ENCODE peak calls at places on chromosomes 13 and 19, in nine cellular contexts. R, F, X, B, D, Z, E, Y and L are unnamed samples.

GRCh38 chr13:30690282-30691188 is 44.8 kb upstream of the ALOX5AP start:
- DNase-seq in Z (no peak), B (peak), X (no peak), R (no peak), D (no peak), E (peak), F (peak), Y (peak), L (no peak)

GRCh38 chr19:54154603-54155345 is 4.7 kb downstream of the LENG1 start:
- DNase-seq in F (peak), E (no peak), Y (no peak), D (peak), R (no peak), Z (no peak), X (no peak), B (no peak), L (no peak)

GRCh38 chr19:42199440-42200115 is 17.9 kb downstream of the DEDD2 start:
- DNase-seq in E (peak), F (peak), D (no peak), R (no peak), Y (peak), B (no peak), X (no peak), Z (no peak), L (no peak)

GRCh38 chr13:50015263-50015662 is at the start of gene KCNRG:
- DNase-seq in F (no peak), D (no peak), Y (no peak), E (no peak), X (no peak), B (no peak), Z (no peak), R (no peak), L (no peak)

GRCh38 chr13:112796190-112796915 is 106.5 kb downstream of the ATP11A start:
- DNase-seq in F (no peak), D (no peak), X (no peak), R (no peak), Z (no peak), B (no peak), Y (no peak), E (no peak), L (no peak)

GRCh38 chr13:105611424-105611823 is 924.0 kb downstream of the EFNB2 start:
- DNase-seq in B (peak), Y (no peak), R (no peak), Z (no peak), E (no peak), D (no peak), F (no peak), X (no peak), L (peak)

GRCh38 chr19:48444129-48444932 is 1.5 kb upstream of the GRWD1 start:
- DNase-seq in X (no peak), E (no peak), Y (no peak), B (no peak), R (no peak), F (no peak), D (no peak), Z (no peak), L (no peak)

GRCh38 chr19:45767881-45768643 is 990 bp downstream of the SIX5 start:
- DNase-seq in Z (no peak), E (peak), X (no peak), R (peak), D (no peak), F (peak), B (no peak), Y (peak), L (no peak)

GRCh38 chr13:24267283-24267682 is 42.1 kb upstream of the C1QTNF9 start:
- DNase-seq in X (no peak), R (no peak), B (no peak), Z (no peak), Y (no peak), D (no peak), F (peak), E (no peak), L (no peak)

GRCh38 chr13:39510296-39510695 is 92.7 kb downstream of the LHFPL6 start:
- DNase-seq in Z (no peak), B (no peak), E (no peak), X (no peak), R (no peak), Y (no peak), F (no peak), D (no peak), L (no peak)

GRCh38 chr19:15631817-15632216 is 8.9 kb upstream of the CYP4F3 start:
- DNase-seq in D (no peak), E (no peak), Z (no peak), Y (no peak), B (no peak), F (peak), R (no peak), X (no peak), L (no peak)

GRCh38 chr19:8251025-8251472 is 41.9 kb downstream of the CERS4 start:
- DNase-seq in E (peak), R (peak), D (no peak), X (no peak), F (no peak), B (no peak), Y (peak), Z (no peak), L (no peak)

GRCh38 chr19:19628499-19629134 is 597 bp upstream of the LPAR2 start:
- DNase-seq in Y (no peak), R (peak), B (no peak), D (peak), Z (peak), F (peak), E (peak), X (no peak), L (peak)

GRCh38 chr19:47805313-47805712 is 962 bp upstream of the TPRX1 start:
- DNase-seq in E (no peak), R (no peak), Y (no peak), Z (no peak), F (no peak), D (no peak), X (no peak), B (no peak), L (no peak)

GRCh38 chr13:108917581-108917980 is 288.2 kb downstream of the MYO16 start:
- DNase-seq in R (no peak), F (no peak), X (no peak), E (no peak), B (no peak), D (no peak), Z (no peak), Y (no peak), L (no peak)

DNA sequence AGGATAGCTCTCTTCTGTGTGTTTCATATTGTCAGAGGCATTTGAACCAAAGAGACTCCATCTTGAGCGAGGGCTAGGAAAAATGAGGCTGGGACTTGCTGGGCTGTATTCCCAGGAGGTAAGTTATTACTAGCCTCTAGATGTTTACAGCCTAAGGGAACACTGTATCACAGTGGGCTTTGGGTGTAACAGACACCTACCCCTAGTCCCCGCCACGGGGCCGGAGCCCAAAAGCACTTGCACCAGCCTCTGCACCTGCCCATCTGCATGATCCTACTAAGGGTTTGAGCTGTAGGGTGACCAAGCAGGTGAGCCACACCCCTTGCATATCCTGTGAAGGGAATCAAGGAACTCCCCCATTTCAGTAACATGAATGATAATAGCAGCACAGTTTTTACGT is 1972.2 kb downstream of the OLFM4 start:
- DNase-seq in X (no peak), R (no peak), B (no peak), Y (no peak), D (no peak), F (no peak), E (no peak), Z (no peak), L (no peak)
- H3K27ac ChIP-seq in X (no peak), R (no peak), B (no peak), Y (no peak), D (no peak), F (no peak), E (no peak), Z (no peak), L (no peak)

DNA sequence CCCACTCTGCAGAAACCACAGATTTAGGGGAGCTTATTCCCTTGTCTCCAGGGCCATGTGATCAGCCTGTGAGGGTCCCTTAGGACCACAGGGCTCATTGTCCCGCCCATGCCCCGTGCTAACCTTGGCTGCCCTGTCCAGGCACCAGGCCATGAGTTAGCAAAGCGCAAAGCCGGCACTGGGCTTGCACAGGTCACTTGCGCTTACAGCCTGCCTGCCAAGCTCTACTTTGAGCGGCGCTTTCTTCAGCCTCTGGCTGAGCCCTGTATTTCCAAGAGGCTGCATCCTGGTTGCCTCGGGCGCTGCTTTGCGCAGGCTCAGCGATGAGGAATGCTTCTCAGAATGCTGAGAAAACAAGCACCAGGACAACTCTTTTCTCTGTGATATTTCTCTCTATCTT is 188.0 kb downstream of the TDRD3 start:
- DNase-seq in E (no peak), R (no peak), X (no peak), F (no peak), D (no peak), Z (no peak), Y (peak), B (no peak), L (no peak)
- H3K27ac ChIP-seq in E (no peak), R (no peak), X (no peak), F (no peak), D (no peak), Z (no peak), Y (no peak), B (no peak), L (no peak)

DNA sequence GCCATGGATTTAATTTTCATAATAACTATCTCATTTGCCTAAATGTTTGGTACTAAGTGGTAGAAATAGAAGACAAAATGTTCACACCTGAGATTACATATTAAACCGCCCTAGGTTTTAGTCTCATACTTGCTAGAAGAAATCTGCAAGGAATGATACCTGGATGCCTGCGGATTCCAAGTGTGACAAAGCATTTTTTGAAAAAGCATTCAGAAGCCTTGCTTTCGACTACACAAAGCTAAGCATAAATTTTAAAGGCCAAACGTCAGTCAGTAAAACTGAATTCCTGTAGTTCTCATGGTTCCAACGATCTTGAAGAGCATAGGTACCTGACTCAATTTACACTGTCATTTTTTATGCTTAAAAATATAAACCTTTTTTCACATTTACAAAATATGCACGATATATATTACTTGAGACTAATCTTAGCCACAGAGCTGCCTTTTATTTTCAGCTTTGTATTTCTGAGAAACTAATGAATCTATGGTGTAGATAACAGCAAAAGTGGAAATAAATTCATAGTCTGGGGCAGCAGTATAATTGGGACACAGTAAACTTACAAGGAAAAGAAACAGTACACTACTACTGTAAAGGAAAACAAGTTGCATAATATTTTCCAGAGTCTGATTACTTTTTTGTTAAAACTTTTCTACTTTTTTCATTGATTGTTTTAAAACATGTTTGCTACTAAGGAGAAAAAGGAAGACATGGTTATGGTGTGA is 1.2 kb upstream of the LRRC63 start:
- DNase-seq in Y (no peak), Z (no peak), E (no peak), B (no peak), D (no peak), F (no peak), X (no peak), R (no peak), L (no peak)
- H3K27ac ChIP-seq in Y (no peak), Z (no peak), E (peak), B (no peak), D (peak), F (peak), X (no peak), R (no peak), L (no peak)

GRCh38 chr13:79671420-79671819 is 190.5 kb downstream of the NDFIP2 start:
- DNase-seq in Z (no peak), B (no peak), R (no peak), D (no peak), X (no peak), F (no peak), E (no peak), Y (no peak), L (no peak)

GRCh38 chr13:79674765-79675515 is 194.0 kb downstream of the NDFIP2 start:
- DNase-seq in X (no peak), R (no peak), F (no peak), D (no peak), E (no peak), Y (no peak), B (no peak), Z (no peak), L (peak)

GRCh38 chr13:79675931-79676658 is 195.1 kb downstream of the NDFIP2 start:
- DNase-seq in D (no peak), Z (no peak), Y (no peak), X (no peak), E (no peak), F (no peak), R (no peak), B (no peak), L (no peak)

GRCh38 chr13:79673993-79674377 is 193.0 kb downstream of the NDFIP2 start:
- DNase-seq in E (no peak), X (no peak), B (no peak), Y (no peak), F (no peak), R (no peak), D (no peak), Z (no peak), L (no peak)

DNA sequence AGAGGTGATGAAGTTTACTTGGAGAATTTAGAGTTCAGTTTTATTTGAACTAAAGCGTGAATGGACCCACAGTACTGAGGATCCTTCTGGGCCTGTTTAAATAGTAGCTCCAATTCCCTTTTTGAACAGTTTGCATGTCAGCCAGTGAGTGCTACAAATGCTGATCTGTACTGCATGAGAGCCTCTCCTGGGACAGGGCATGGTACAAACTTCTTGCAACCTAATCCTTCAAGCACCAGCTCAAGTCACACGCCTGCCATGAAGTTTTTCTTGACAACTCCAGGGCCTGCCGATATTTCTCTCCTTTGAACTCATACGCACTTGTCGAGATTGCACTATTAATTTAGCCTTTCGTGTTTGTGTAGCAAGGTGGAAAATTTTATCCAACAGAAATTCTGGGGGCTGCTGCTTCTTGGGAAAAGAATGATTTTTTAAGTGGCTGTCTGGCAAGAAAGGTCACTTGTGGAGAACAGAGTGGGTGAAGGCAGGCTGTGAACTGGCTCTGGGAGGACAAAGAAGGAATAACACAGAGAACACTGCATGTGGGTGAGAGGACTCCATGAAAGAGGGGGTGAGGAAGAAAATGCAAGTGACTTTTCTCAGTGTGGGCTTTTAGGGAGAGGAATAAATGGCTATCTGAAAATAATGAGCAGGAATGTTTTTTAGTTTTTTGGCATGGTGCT is 192.5 kb downstream of the NDFIP2 start:
- DNase-seq in B (no peak), Z (no peak), F (no peak), Y (peak), R (no peak), E (no peak), X (no peak), D (no peak), L (no peak)
- H3K27ac ChIP-seq in B (no peak), Z (no peak), F (no peak), Y (peak), R (no peak), E (no peak), X (no peak), D (no peak), L (no peak)

GRCh38 chr19:2964874-2965273 is 12.5 kb upstream of the TLE6 start:
- DNase-seq in Z (no peak), D (no peak), B (no peak), F (no peak), Y (no peak), X (no peak), R (no peak), E (no peak), L (no peak)

GRCh38 chr19:2957160-2957559 is 12.4 kb upstream of the ZNF77 start:
- DNase-seq in E (no peak), D (no peak), B (no peak), X (no peak), F (no peak), Z (no peak), R (no peak), Y (no peak), L (no peak)

GRCh38 chr19:2960120-2960519 is 15.3 kb upstream of the ZNF77 start:
- DNase-seq in D (no peak), R (no peak), F (no peak), B (no peak), E (no peak), Z (no peak), X (no peak), Y (no peak), L (no peak)

GRCh38 chr19:2963122-2963521 is 14.2 kb upstream of the TLE6 start:
- DNase-seq in Y (no peak), B (no peak), Z (no peak), F (no peak), D (no peak), R (no peak), E (no peak), X (no peak), L (no peak)

DNA sequence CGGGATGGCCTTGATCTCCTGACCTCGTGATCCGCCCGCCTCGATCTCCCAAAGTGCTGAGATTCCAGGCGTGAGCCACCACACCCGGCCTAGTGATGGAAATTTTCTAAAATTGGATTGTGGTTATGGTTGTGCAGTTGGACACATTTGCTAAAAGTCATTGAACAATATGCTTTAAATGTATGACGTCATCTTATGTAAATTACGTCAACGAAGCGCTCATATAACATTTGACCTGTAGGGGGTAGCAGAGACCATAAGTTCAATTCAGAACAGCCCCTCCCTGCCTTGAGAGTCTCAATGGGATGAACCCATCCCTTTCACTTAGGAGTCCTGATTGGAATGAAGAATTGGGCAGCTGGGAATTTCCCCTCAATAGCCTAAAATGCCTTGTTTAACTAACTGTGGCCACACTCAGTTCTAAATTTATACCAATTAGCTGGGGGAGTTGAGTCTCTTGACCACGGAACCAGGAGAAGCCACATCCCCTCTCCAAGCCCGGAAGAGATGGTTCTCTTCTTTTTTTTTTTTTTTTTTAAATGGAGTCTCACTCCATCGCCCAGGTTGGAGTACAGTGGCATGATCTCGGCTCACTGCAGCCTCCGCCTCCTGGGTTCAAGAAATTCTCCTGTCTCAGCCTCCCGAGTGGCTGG is 15.2 kb upstream of the TLE6 start:
- DNase-seq in D (no peak), R (no peak), F (peak), X (no peak), E (no peak), Z (peak), B (peak), Y (no peak), L (no peak)
- H3K27ac ChIP-seq in D (no peak), R (no peak), F (no peak), X (no peak), E (no peak), Z (no peak), B (no peak), Y (no peak), L (no peak)

GRCh38 chr13:79915386-79915785 is 425.5 kb downstream of the SPRY2 start:
- DNase-seq in R (no peak), Y (no peak), F (no peak), B (no peak), D (no peak), X (no peak), Z (no peak), E (no peak), L (no peak)

GRCh38 chr13:79913141-79913827 is 427.6 kb downstream of the SPRY2 start:
- DNase-seq in X (no peak), R (no peak), D (no peak), Z (no peak), F (no peak), E (no peak), B (no peak), Y (no peak), L (no peak)

GRCh38 chr13:79917628-79918027 is 423.3 kb downstream of the SPRY2 start:
- DNase-seq in D (no peak), F (no peak), Y (peak), R (no peak), E (no peak), B (no peak), Z (no peak), X (no peak), L (no peak)

GRCh38 chr13:79919109-79919508 is 421.8 kb downstream of the SPRY2 start:
- DNase-seq in X (no peak), R (no peak), F (no peak), Y (no peak), E (no peak), D (no peak), B (no peak), Z (no peak), L (no peak)

DNA sequence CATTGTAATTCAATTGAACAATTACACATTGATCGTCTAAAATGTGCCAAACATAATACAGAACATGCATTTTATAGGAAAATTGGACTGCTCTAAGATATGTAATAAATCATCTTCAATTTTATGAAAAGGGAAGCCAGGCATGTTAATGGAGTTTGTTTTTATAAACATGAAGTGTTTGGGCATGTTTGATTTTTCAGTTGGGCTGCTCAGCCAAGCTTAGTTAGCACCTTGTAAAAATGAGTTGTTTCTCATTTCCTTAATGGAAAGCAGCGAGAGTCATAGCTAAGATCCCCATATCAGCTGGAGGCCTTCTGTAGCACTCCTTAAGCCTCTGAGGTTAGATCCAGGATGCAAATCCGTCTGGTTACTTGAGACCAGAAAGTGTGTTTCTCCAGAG is 422.3 kb downstream of the SPRY2 start:
- DNase-seq in X (no peak), B (no peak), F (no peak), D (no peak), Z (no peak), Y (no peak), E (no peak), R (no peak), L (no peak)
- H3K27ac ChIP-seq in X (peak), B (no peak), F (no peak), D (no peak), Z (no peak), Y (peak), E (no peak), R (no peak), L (no peak)

GRCh38 chr13:35936579-35936978 is 194.6 kb downstream of the DCLK1 start:
- DNase-seq in B (no peak), E (no peak), D (no peak), R (no peak), F (no peak), X (no peak), Y (peak), Z (no peak), L (no peak)
- H3K27ac ChIP-seq in B (no peak), E (no peak), D (no peak), R (no peak), F (no peak), X (no peak), Y (no peak), Z (no peak), L (no peak)